ENCODE peak calls at places on chromosomes 3 and 15, in four cellular contexts. N is CD8-positive, alpha-beta T cell; H is uterus; M is MM.1S. U is an unnamed sample. For H3K4me1, the result is how much of the 10 kb centered on the place peaks cover.

GRCh38 chr3:136075816-136076215 is 110.3 kb downstream of the PPP2R3A start:
- DNase-seq in N (no peak), H (no peak), M (no peak), U (no peak)

GRCh38 chr3:128935922-128936321 is 56.5 kb downstream of the ACAD9 start:
- DNase-seq in N (no peak), M (no peak), H (no peak), U (no peak)

GRCh38 chr3:68162644-68163043 is 508.2 kb upstream of the SUCLG2 start:
- DNase-seq in M (no peak), H (no peak), N (no peak), U (no peak)

GRCh38 chr3:156298938-156299337 is 178.6 kb downstream of the KCNAB1 start:
- DNase-seq in N (no peak), H (no peak), M (no peak), U (peak)

GRCh38 chr3:119759962-119760361 is 21.9 kb upstream of the NR1I2 start:
- DNase-seq in H (no peak), M (peak), N (no peak), U (no peak)

GRCh38 chr15:77540346-77541060 is 92.2 kb downstream of the LINGO1 start:
- DNase-seq in M (no peak), N (no peak), H (no peak), U (no peak)

GRCh38 chr15:71800835-71801745 is 9.3 kb upstream of the NR2E3 start:
- DNase-seq in H (peak), N (no peak), M (peak), U (no peak)

GRCh38 chr3:127172211-127172610 is 20.7 kb upstream of the PRR23E start:
- DNase-seq in N (peak), M (no peak), H (no peak), U (no peak)

GRCh38 chr3:44966795-44967278 is 9.1 kb downstream of the ZDHHC3 start:
- DNase-seq in N (no peak), H (no peak), M (no peak), U (no peak)

GRCh38 chr15:83734487-83734886 is 80.6 kb downstream of the ADAMTSL3 start:
- DNase-seq in N (no peak), M (no peak), H (no peak), U (no peak)

GRCh38 chr15:91950631-91951384 is 97.3 kb downstream of the SLCO3A1 start:
- DNase-seq in N (no peak), M (peak), H (no peak), U (no peak)
- H3K4me1 ChIP-seq in N (under half), M (under half), H (under half), U (under half)

DNA sequence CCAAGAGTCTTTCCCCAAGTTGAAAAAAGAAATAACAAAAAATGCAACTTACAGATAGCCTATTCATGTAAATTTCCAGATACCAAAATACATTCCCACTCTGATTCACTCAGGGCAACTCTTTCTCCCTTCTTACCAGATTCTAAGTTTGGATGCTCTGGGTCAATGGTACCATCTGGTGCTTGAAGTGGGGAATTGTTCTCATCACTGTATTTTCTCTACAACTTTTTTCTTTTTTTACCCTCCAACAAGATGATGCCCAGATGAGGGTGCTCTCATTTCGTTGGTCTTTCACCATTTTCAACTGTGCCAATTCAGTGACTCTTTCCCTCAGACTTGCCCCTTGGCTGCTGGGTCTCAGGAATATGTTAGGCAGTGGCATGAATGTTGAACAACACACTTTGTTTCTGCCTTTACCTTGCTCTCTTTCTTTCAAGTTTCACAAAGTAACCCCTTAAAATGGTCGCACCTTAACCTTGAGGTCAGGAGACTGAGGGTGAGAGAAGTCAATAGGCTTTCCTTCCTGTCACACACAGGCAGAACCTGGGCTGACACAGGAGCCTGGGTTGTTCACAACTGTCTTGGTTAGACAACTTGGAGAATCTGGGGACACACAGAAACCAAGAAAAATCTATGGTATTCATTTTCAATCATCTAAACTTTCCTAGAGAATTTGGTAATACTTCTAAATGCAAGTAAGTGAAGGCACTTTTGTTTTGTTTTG is 330.7 kb upstream of the SLCO3A1 start:
- DNase-seq in M (peak), N (no peak), H (no peak), U (no peak)
- TF ChIP-seq CTCF in M (peak), N (peak), H (no peak), U (no peak)

GRCh38 chr3:179949869-179950268 is 86.9 kb downstream of the PEX5L start:
- DNase-seq in N (no peak), M (no peak), H (no peak), U (no peak)

GRCh38 chr3:179945569-179945968 is 91.2 kb downstream of the PEX5L start:
- DNase-seq in H (no peak), N (no peak), M (no peak), U (no peak)

GRCh38 chr3:179954226-179954870 is 82.4 kb downstream of the PEX5L start:
- DNase-seq in H (no peak), N (no peak), M (no peak), U (no peak)

GRCh38 chr3:179948740-179949139 is 88.0 kb downstream of the PEX5L start:
- DNase-seq in N (no peak), H (no peak), M (no peak), U (no peak)

DNA sequence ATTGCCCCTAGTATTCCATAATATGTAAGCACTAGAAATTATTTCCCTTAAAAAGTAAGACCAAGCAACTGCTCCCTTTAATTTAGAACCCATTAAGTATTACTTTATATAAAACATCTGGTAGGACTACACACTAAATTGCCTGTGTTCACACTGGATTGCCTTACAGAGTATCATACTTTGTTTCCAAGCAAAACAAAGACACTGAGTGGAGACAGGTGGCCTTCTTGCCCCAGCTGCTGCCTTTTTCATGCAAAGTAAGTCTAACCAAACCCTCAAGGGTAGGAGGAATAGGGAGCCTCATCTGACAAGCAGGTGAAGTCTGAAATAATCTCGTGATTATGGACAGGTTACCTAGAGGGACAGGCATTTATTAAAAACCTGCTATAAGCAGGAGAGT is 87.3 kb downstream of the PEX5L start:
- DNase-seq in N (no peak), H (no peak), M (peak), U (no peak)
- H3K4me1 ChIP-seq in N (under half), H (under half), M (under half), U (under half)

DNA sequence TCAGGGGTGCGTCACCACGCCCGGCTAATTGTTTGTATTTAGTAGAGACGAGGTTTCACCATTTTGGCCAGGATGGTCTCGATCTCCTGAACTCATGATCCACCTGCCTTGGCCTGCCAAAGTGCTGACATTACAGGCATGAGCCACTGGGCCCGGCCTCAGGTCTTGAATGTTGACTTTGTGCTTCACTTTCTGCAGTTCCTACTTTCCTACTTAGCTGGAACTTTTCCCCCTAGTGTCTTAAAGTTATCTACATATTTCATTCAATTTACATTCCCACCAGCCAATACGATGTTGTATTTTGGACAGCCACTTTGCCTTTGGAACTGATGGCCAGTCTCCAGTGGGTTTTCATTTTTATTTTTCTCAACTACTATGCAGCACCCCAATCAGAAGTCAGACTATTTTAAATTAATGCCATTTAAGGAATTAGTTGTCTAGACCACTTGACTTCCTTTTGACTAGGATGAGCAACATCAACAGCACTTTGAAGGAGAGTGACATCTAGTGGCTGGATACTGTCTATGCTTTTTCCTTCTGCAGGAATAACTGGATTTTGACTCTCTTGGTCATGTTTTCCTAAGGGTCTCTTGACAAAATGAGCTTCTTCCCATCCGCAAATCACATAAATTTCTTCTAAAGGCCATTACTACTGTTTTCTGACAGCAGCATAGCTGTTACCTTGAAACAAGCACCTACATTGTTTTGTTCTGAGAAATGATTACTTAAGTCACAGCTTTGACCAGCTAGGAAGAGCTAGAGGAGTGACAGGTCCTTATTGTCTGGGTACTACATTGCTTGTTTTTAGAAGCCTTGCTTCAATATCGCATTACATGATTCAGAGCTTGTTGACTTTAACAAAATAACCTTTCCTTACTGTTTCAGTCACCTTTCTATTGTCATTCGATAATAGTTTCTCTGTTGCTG is 140.2 kb downstream of the ITPR1 start:
- DNase-seq in H (no peak), M (peak), N (no peak), U (no peak)
- TF ChIP-seq CTCF in H (peak), M (peak), N (peak), U (peak)

GRCh38 chr3:185716436-185717090 is 108.3 kb downstream of the IGF2BP2 start:
- DNase-seq in H (no peak), N (no peak), M (no peak), U (no peak)
- H3K4me1 ChIP-seq in H (under half), N (under half), M (under half), U (under half)

GRCh38 chr3:131535131-131535530 is 32.4 kb upstream of the MRPL3 start:
- DNase-seq in N (no peak), H (no peak), M (no peak), U (no peak)
- TF ChIP-seq CTCF in N (no peak), H (no peak), M (no peak), U (no peak)

DNA sequence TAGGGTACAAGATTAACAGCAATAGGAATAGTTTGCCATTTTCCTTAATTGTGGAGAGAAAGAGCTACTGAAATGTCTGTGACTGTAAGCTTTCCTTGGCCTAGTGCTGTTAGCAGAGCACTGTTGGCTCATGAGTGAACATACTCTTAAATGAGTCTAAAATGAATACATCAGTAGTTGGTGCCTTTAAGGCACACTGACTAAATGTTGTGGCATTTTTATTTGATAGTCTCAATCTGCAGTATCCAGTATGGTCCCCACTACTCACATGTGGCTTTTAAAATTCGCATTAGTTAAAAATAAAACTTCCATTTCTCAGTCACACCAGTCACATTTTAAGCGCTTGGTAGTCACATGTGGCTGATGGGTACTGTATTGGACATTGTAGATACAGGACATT is 28.2 kb downstream of the CHD2 start:
- DNase-seq in N (no peak), M (no peak), H (no peak), U (no peak)
- H3K4me1 ChIP-seq in N (under half), M (under half), H (under half), U (under half)

DNA sequence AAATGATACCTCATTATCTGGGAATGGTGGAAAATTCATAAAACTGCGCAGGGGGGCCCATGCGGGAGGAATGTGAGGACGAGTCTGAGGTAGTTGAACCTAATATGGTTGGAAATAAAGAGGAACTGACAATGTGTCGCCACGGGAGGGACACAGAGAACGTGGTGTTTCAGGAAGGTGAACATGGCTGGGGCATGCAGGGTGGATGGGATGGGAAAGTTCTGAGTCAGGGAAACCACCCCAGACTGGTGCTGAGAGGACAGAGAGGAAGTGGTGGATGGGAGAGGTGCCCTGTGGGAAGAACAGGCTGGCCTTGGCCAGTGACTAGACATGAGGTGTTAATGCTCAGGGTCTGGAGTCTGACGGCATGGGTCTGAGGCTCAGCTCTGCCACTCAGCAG is 137.1 kb upstream of the WNT5A start:
- DNase-seq in N (no peak), H (no peak), M (no peak), U (no peak)
- TF ChIP-seq CTCF in N (no peak), H (no peak), M (no peak), U (no peak)

GRCh38 chr15:89114974-89115373 is 26.7 kb downstream of the ABHD2 start:
- DNase-seq in M (peak), H (no peak), N (no peak), U (peak)
- H3K4me1 ChIP-seq in M (half or more), H (under half), N (under half), U (half or more)

GRCh38 chr3:100606894-100607512 is 2.4 kb upstream of the ADGRG7 start:
- DNase-seq in N (no peak), M (peak), H (no peak), U (no peak)
- TF ChIP-seq CTCF in N (no peak), M (peak), H (no peak), U (no peak)